ENCODE peak calls at places on chromosomes 16 and 17, in nine cellular contexts. Y is nucleus accumbens, B is GM13976, K is nephron progenitor cell, W is astrocyte of the spinal cord, Z is dermis blood vessel endothelial cell, D is LoVo, F is OCI-LY7, R is T-helper 1 cell. V is an unnamed sample.

GRCh38 chr17:17044846-17045561 is 2.7 kb downstream of the MPRIP start:
- DNase-seq in Y (no peak), B (no peak), K (peak), W (peak), Z (peak), D (no peak), F (peak), R (peak), V (no peak)

GRCh38 chr16:183005-183404 is 2.7 kb downstream of the HBQ1 start:
- DNase-seq in Y (no peak), B (no peak), K (no peak), W (no peak), Z (no peak), D (no peak), F (no peak), R (no peak), V (no peak)

GRCh38 chr17:82457071-82457789 is 1.3 kb upstream of the NARF start:
- DNase-seq in Y (no peak), B (no peak), K (no peak), W (no peak), Z (no peak), D (no peak), F (peak), R (peak), V (no peak)

GRCh38 chr17:81868674-81869220 is 2.4 kb downstream of the ARHGDIA start:
- DNase-seq in Y (no peak), B (no peak), K (no peak), W (peak), Z (no peak), D (no peak), F (peak), R (no peak), V (peak)

GRCh38 chr17:59366040-59366757 is 34.7 kb downstream of the YPEL2 start:
- DNase-seq in Y (no peak), B (no peak), K (peak), W (no peak), Z (peak), D (no peak), F (no peak), R (no peak), V (no peak)

GRCh38 chr16:3065069-3065741 is at the start of gene IL32:
- DNase-seq in Y (no peak), B (peak), K (no peak), W (peak), Z (peak), D (peak), F (no peak), R (peak), V (peak)

GRCh38 chr17:5775098-5775497 is 190.8 kb upstream of the NLRP1 start:
- DNase-seq in Y (no peak), B (no peak), K (no peak), W (no peak), Z (no peak), D (no peak), F (no peak), R (no peak), V (no peak)

GRCh38 chr17:7707446-7707845 is 2.4 kb downstream of the EFNB3 start:
- DNase-seq in Y (no peak), B (no peak), K (no peak), W (no peak), Z (no peak), D (no peak), F (no peak), R (no peak), V (no peak)

GRCh38 chr16:30104090-30104489 is 8.1 kb upstream of the YPEL3 start:
- DNase-seq in Y (no peak), B (no peak), K (no peak), W (no peak), Z (no peak), D (no peak), F (no peak), R (no peak), V (no peak)

GRCh38 chr17:77365584-77366186 is 224.9 kb downstream of the SEC14L1 start:
- DNase-seq in Y (no peak), B (no peak), K (no peak), W (peak), Z (peak), D (no peak), F (no peak), R (no peak), V (peak)

GRCh38 chr17:31371511-31372097 is 19.9 kb upstream of the RAB11FIP4 start:
- DNase-seq in Y (no peak), B (no peak), K (no peak), W (peak), Z (peak), D (no peak), F (no peak), R (no peak), V (no peak)

GRCh38 chr17:32625971-32626370 is 139.2 kb downstream of the CDK5R1 start:
- DNase-seq in Y (no peak), B (no peak), K (no peak), W (no peak), Z (no peak), D (no peak), F (no peak), R (no peak), V (no peak)

GRCh38 chr16:11430601-11431317 is 85.5 kb downstream of the RMI2 start:
- DNase-seq in Y (no peak), B (no peak), K (no peak), W (no peak), Z (no peak), D (no peak), F (no peak), R (no peak), V (no peak)

GRCh38 chr16:85431431-85432124 is 181.5 kb upstream of the GSE1 start:
- DNase-seq in Y (no peak), B (no peak), K (peak), W (no peak), Z (no peak), D (no peak), F (no peak), R (no peak), V (no peak)

GRCh38 chr16:3716831-3717234 is 491 bp downstream of the TRAP1 start:
- DNase-seq in Y (no peak), B (peak), K (no peak), W (no peak), Z (peak), D (peak), F (peak), R (peak), V (peak)

GRCh38 chr16:6211644-6212043 is 1114.0 kb upstream of the EEF2KMT start:
- DNase-seq in Y (no peak), B (no peak), K (no peak), W (no peak), Z (no peak), D (no peak), F (no peak), R (no peak), V (no peak)

GRCh38 chr16:86110726-86111125 is 211.8 kb downstream of the IRF8 start:
- DNase-seq in Y (no peak), B (no peak), K (no peak), W (no peak), Z (no peak), D (no peak), F (no peak), R (no peak), V (no peak)

GRCh38 chr16:73196670-73197069 is 148.7 kb upstream of the ZFHX3 start:
- DNase-seq in Y (peak), B (peak), K (peak), W (peak), Z (peak), D (peak), F (peak), R (peak), V (peak)

GRCh38 chr17:41771389-41772206 is 14.9 kb downstream of the JUP start:
- DNase-seq in Y (no peak), B (no peak), K (no peak), W (no peak), Z (no peak), D (no peak), F (peak), R (no peak), V (no peak)

GRCh38 chr17:4327638-4328037 is 38.8 kb downstream of the UBE2G1 start:
- DNase-seq in Y (no peak), B (no peak), K (no peak), W (peak), Z (peak), D (peak), F (no peak), R (no peak), V (peak)

GRCh38 chr17:9668532-9668931 is 23.2 kb downstream of the USP43 start:
- DNase-seq in Y (no peak), B (no peak), K (peak), W (peak), Z (no peak), D (no peak), F (no peak), R (no peak), V (peak)

GRCh38 chr17:68175416-68175815 is 72.4 kb upstream of the AMZ2 start:
- DNase-seq in Y (no peak), B (no peak), K (no peak), W (no peak), Z (no peak), D (no peak), F (no peak), R (no peak), V (no peak)

GRCh38 chr17:78154903-78155811 is 9.0 kb downstream of the C17orf99 start:
- DNase-seq in Y (no peak), B (peak), K (no peak), W (no peak), Z (no peak), D (no peak), F (peak), R (no peak), V (no peak)

GRCh38 chr17:75793453-75793852 is 8.8 kb downstream of the UNK start:
- DNase-seq in Y (no peak), B (no peak), K (no peak), W (no peak), Z (no peak), D (no peak), F (no peak), R (no peak), V (no peak)

GRCh38 chr16:1439058-1439698 is 5.2 kb downstream of the CCDC154 start:
- DNase-seq in Y (no peak), B (no peak), K (no peak), W (no peak), Z (no peak), D (no peak), F (no peak), R (no peak), V (no peak)

GRCh38 chr17:50107790-50108414 is 12.8 kb downstream of the PDK2 start:
- DNase-seq in Y (no peak), B (no peak), K (no peak), W (no peak), Z (no peak), D (no peak), F (no peak), R (no peak), V (peak)

GRCh38 chr17:77889135-77889505 is 69.4 kb upstream of the TNRC6C start:
- DNase-seq in Y (no peak), B (no peak), K (no peak), W (no peak), Z (no peak), D (no peak), F (no peak), R (no peak), V (no peak)

GRCh38 chr17:66351053-66351452 is 48.6 kb downstream of the PRKCA start:
- DNase-seq in Y (no peak), B (no peak), K (no peak), W (no peak), Z (peak), D (no peak), F (no peak), R (no peak), V (no peak)

GRCh38 chr16:52383640-52384292 is 163.2 kb downstream of the TOX3 start:
- DNase-seq in Y (no peak), B (no peak), K (no peak), W (no peak), Z (no peak), D (peak), F (no peak), R (no peak), V (peak)

GRCh38 chr17:57915980-57916757 is 39.0 kb downstream of the CUEDC1 start:
- DNase-seq in Y (peak), B (no peak), K (peak), W (peak), Z (no peak), D (no peak), F (no peak), R (no peak), V (no peak)

GRCh38 chr17:31654936-31655335 is 204.1 kb downstream of the COPRS start:
- DNase-seq in Y (no peak), B (no peak), K (no peak), W (no peak), Z (no peak), D (no peak), F (no peak), R (peak), V (peak)

GRCh38 chr16:78866556-78866955 is 734.0 kb downstream of the MAF start:
- DNase-seq in Y (no peak), B (no peak), K (no peak), W (no peak), Z (no peak), D (no peak), F (no peak), R (no peak), V (no peak)

GRCh38 chr17:57050303-57050702 is 34.7 kb upstream of the AKAP1 start:
- DNase-seq in Y (no peak), B (no peak), K (no peak), W (no peak), Z (no peak), D (no peak), F (no peak), R (no peak), V (no peak)

GRCh38 chr17:60525624-60526514 is at the start of gene APPBP2:
- DNase-seq in Y (peak), B (peak), K (peak), W (peak), Z (peak), D (peak), F (peak), R (peak), V (peak)

GRCh38 chr16:48366165-48367093 is 18.8 kb downstream of the SIAH1 start:
- DNase-seq in Y (no peak), B (peak), K (peak), W (peak), Z (peak), D (peak), F (peak), R (peak), V (peak)

GRCh38 chr16:83356266-83356665 is 451.5 kb upstream of the HSBP1 start:
- DNase-seq in Y (no peak), B (peak), K (peak), W (peak), Z (peak), D (peak), F (peak), R (peak), V (peak)

GRCh38 chr17:34499576-34499975 is 79.8 kb upstream of the TMEM132E start:
- DNase-seq in Y (no peak), B (peak), K (peak), W (peak), Z (peak), D (peak), F (peak), R (peak), V (peak)